ENCODE peak calls at places on chromosome 1, in seven cellular contexts. Z is GM06990, A is esophagus muscularis mucosa, M is left lung, C is Panc1, B is uterus, Q is kidney epithelial cell. G is an unnamed sample.

GRCh38 chr1:116832932-116833578 is 76.7 kb upstream of the PTGFRN start:
- DNase-seq in Z (no peak), A (no peak), M (no peak), C (no peak), B (no peak), Q (no peak), G (no peak)

GRCh38 chr1:2137257-2138121 is 57.1 kb downstream of the FAAP20 start:
- DNase-seq in Z (no peak), A (no peak), M (peak; percentile 85), C (no peak), B (no peak), Q (no peak), G (no peak)

GRCh38 chr1:32289256-32289655 is 2.6 kb upstream of the HDAC1 start:
- DNase-seq in Z (no peak), A (no peak), M (no peak), C (peak; percentile 4), B (no peak), Q (no peak), G (no peak)

GRCh38 chr1:227454686-227455085 is 108.7 kb upstream of the ZNF678 start:
- DNase-seq in Z (no peak), A (peak; percentile 89), M (no peak), C (no peak), B (no peak), Q (no peak), G (no peak)

GRCh38 chr1:29469457-29469856 is 233.1 kb downstream of the PTPRU start:
- DNase-seq in Z (no peak), A (no peak), M (no peak), C (no peak), B (peak; percentile 71), Q (no peak), G (no peak)

GRCh38 chr1:112862753-112863426 is 93.1 kb downstream of the SLC16A1 start:
- DNase-seq in Z (no peak), A (no peak), M (no peak), C (no peak), B (no peak), Q (peak; percentile 34), G (no peak)

GRCh38 chr1:94160811-94161210 is 39.9 kb upstream of the ABCA4 start:
- DNase-seq in Z (no peak), A (no peak), M (no peak), C (no peak), B (no peak), Q (peak; percentile 67), G (peak; percentile 96)

GRCh38 chr1:160083968-160084770 is 2.8 kb downstream of the KCNJ9 start:
- DNase-seq in Z (peak; percentile 73), A (no peak), M (peak; percentile 89), C (no peak), B (no peak), Q (no peak), G (no peak)

GRCh38 chr1:151790940-151791651 is 796 bp upstream of the TDRKH start:
- DNase-seq in Z (peak; percentile 22), A (no peak), M (peak; percentile 83), C (no peak), B (no peak), Q (peak; percentile 10), G (no peak)

GRCh38 chr1:234987415-234988159 is 141.1 kb downstream of the TOMM20 start:
- DNase-seq in Z (peak; percentile 68), A (peak; percentile 96), M (no peak), C (no peak), B (peak; percentile 86), Q (no peak), G (peak; percentile 93)

GRCh38 chr1:178886551-178886950 is 15.7 kb upstream of the ANGPTL1 start:
- DNase-seq in Z (no peak), A (no peak), M (no peak), C (no peak), B (no peak), Q (no peak), G (no peak)

GRCh38 chr1:19662313-19662712 is 2.4 kb upstream of the HTR6 start:
- DNase-seq in Z (no peak), A (no peak), M (no peak), C (no peak), B (no peak), Q (no peak), G (no peak)

GRCh38 chr1:229164836-229165285 is 106.0 kb upstream of the RAB4A start:
- DNase-seq in Z (no peak), A (no peak), M (no peak), C (no peak), B (no peak), Q (no peak), G (no peak)

GRCh38 chr1:174883361-174883760 is 116.4 kb upstream of the CACYBP start:
- DNase-seq in Z (no peak), A (no peak), M (no peak), C (no peak), B (no peak), Q (no peak), G (no peak)

GRCh38 chr1:117150316-117150715 is 28.8 kb upstream of the TRIM45 start:
- DNase-seq in Z (no peak), A (no peak), M (no peak), C (no peak), B (no peak), Q (no peak), G (no peak)

GRCh38 chr1:103372866-103373265 is 152.6 kb upstream of the RNPC3 start:
- DNase-seq in Z (no peak), A (no peak), M (no peak), C (no peak), B (no peak), Q (no peak), G (no peak)

GRCh38 chr1:3483801-3484444 is 29.5 kb downstream of the ARHGEF16 start:
- DNase-seq in Z (no peak), A (no peak), M (no peak), C (peak; percentile 12), B (no peak), Q (no peak), G (no peak)
- TF ChIP-seq CTCF in Z (peak; percentile 89), A (peak; percentile 65), M (peak; percentile 70), C (peak; percentile 96), B (peak; percentile 32), Q (peak; percentile 92), G (peak; percentile 91)

GRCh38 chr1:43366601-43367025 is 1.2 kb downstream of the ELOVL1 start:
- DNase-seq in Z (no peak), A (no peak), M (no peak), C (no peak), B (no peak), Q (no peak), G (no peak)

GRCh38 chr1:43366179-43366578 is 1.6 kb downstream of the ELOVL1 start:
- DNase-seq in Z (no peak), A (no peak), M (peak; percentile 89), C (no peak), B (no peak), Q (no peak), G (no peak)

GRCh38 chr1:43368646-43369020 is 822 bp upstream of the ELOVL1 start:
- DNase-seq in Z (no peak), A (no peak), M (no peak), C (no peak), B (no peak), Q (no peak), G (no peak)

GRCh38 chr1:43367026-43367903 is 546 bp downstream of the ELOVL1 start:
- DNase-seq in Z (peak; percentile 57), A (no peak), M (peak; percentile 88), C (no peak), B (no peak), Q (no peak), G (no peak)

DNA sequence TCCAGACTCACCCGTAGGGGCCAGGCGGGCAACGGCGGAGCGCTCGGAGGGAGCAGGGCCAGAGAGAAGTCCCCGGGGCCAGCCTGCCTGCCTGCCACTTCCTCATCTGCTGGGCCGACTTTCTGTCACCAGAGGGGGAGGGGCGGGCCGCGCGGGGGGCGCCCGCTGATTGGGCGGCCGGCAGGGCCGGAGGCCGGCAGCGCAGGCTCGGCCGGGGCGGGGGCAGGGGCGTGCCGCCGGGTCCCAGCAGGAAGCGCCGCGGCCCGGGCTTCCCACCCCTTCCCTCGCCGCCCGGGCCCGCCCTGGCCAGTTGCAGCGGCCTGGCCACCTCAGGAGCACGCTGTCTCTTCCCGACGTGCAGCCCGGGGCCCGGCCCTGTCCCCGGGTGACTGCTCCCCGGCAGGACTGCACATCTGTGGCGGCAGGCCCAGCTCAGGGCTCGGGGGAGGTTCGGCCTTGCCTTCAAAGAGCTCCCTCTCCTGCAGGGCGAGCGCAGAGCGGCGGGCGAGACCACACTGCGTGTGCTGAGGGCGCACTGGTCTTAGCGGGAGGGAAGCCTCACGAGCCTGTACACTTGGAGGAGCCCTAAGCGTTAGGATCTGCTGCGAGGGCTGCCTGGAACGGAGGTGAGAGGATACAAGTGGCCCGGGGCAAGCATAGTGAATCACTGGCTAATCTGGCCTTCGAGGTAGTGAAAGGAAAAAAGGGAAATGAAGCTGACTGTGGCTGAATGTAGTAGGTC is at the start of gene ELOVL1:
- DNase-seq in Z (peak; percentile 96), A (peak; percentile 97), M (peak; percentile 99), C (peak; percentile 47), B (peak; percentile 87), Q (no peak), G (peak; percentile 69)
- TF ChIP-seq CTCF in Z (peak; percentile 35), A (peak; percentile 32), M (no peak), C (no peak), B (no peak), Q (peak; percentile 30), G (peak; percentile 32)

DNA sequence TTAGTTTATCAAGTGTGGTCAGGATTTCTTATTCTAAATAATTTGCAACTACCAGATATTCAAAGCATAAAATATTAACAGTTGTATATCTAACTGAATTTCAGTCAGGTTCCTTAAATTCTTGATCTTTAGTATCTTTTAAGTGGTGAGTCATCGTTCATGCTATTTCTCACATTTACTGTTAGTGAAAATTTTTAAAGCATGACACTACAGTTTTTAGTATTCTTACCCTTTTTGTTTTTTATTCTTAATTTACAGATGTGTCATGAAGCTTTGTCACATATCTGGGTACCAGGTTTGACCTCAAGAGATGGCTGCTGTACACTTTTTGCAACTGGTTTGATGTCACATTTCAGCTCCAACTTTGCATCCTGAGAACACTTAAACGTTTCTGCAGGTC is 12.7 kb downstream of the AKIRIN1 start:
- DNase-seq in Z (no peak), A (no peak), M (no peak), C (no peak), B (no peak), Q (no peak), G (no peak)
- TF ChIP-seq CTCF in Z (no peak), A (no peak), M (no peak), C (no peak), B (no peak), Q (no peak), G (no peak)

DNA sequence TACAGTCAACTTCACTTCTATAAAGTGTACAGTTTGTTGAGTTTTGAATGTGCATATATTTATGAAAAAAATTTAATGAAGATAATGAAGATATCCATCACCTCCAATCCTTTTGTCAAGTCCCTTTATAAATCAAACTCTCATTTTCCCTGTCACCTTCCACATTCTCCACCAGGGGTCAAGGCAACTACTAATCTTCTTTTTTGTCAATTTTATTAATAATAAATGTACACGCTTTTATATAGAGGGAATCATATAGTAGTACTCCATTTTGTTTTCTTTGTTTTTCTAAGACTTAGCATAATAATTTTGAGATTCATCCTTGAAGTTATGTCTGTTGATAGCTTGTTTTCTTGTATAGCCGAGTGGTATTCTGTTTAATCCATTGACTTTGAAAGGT is 1594.2 kb upstream of the PRMT6 start:
- DNase-seq in Z (no peak), A (no peak), M (no peak), C (no peak), B (no peak), Q (no peak), G (no peak)
- TF ChIP-seq CTCF in Z (no peak), A (no peak), M (no peak), C (no peak), B (no peak), Q (no peak), G (no peak)

G was measured in retinal pigment epithelial cell.